ENCODE peak calls at places on chromosomes 6 and 20, in four cellular contexts. Z, H, X and Y are unnamed samples.
A peak's percentile ranks its signal among the peaks of the same experiment; 100 is the strongest.

GRCh38 chr6:53428886-53429285 is 80.1 kb upstream of the ELOVL5 start:
- DNase-seq in Z (no peak), H (no peak), X (no peak), Y (no peak)

GRCh38 chr20:46312075-46312944 is 4.0 kb upstream of the CDH22 start:
- DNase-seq in Z (peak; percentile 25), H (no peak), X (no peak), Y (no peak)

GRCh38 chr6:142693446-142693845 is 251.5 kb downstream of the HIVEP2 start:
- DNase-seq in Z (no peak), H (no peak), X (no peak), Y (no peak)

GRCh38 chr20:50758992-50759391 is 27.6 kb downstream of the PARD6B start:
- DNase-seq in Z (no peak), H (no peak), X (no peak), Y (no peak)

GRCh38 chr20:8454137-8454712 is 322.2 kb downstream of the PLCB1 start:
- DNase-seq in Z (peak; percentile 10), H (no peak), X (no peak), Y (no peak)

GRCh38 chr6:32116674-32117073 is 7.5 kb upstream of the TNXB start:
- DNase-seq in Z (no peak), H (no peak), X (no peak), Y (no peak)

GRCh38 chr6:35139924-35140524 is 1.1 kb downstream of the TCP11 start:
- DNase-seq in Z (peak; percentile 78), H (peak; percentile 41), X (peak; percentile 47), Y (no peak)

GRCh38 chr6:51339108-51339507 is 520.4 kb downstream of the TFAP2B start:
- DNase-seq in Z (no peak), H (no peak), X (no peak), Y (no peak)

GRCh38 chr20:5078399-5078958 is 41.3 kb downstream of the PCNA start:
- DNase-seq in Z (no peak), H (peak; percentile 69), X (peak; percentile 61), Y (no peak)

GRCh38 chr20:42204261-42204660 is 586.1 kb upstream of the CHD6 start:
- DNase-seq in Z (peak; percentile 39), H (no peak), X (no peak), Y (peak; percentile 12)

GRCh38 chr6:157148391-157149323 is 174.7 kb downstream of the TMEM242 start:
- DNase-seq in Z (no peak), H (no peak), X (peak; percentile 80), Y (no peak)

GRCh38 chr6:71334768-71335167 is 46.2 kb downstream of the OGFRL1 start:
- DNase-seq in Z (peak; percentile 18), H (no peak), X (no peak), Y (no peak)

GRCh38 chr6:4189249-4189648 is 53.9 kb upstream of the ECI2 start:
- DNase-seq in Z (no peak), H (no peak), X (no peak), Y (no peak)

GRCh38 chr6:73169111-73169510 is 56.2 kb downstream of the KHDC1L start:
- DNase-seq in Z (no peak), H (no peak), X (no peak), Y (no peak)

GRCh38 chr6:52407467-52407866 is 12.7 kb upstream of the EFHC1 start:
- DNase-seq in Z (peak; percentile 49), H (no peak), X (no peak), Y (no peak)

DNA sequence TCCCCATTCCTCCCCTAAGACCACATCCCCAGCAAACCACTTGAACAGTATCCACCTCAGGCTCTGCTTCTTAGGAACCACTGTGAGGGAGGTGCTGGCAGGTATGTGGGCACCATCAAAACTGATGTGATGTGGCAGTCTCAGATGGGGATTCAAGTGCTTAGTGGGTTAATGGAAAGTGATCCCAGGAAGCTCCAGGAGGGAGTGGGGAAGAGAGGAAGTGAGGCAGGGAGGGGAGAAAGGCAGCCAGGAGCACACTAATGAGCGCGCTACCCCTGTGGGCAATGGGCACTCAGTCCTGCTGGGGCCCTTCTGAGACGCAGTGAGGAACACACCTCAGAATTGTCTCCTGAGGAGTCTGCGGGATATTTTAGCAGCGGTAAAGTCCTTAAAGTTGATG is 263.1 kb upstream of the MOCS1 start:
- DNase-seq in Z (no peak), H (no peak), X (no peak), Y (no peak)
- H3K4me3 ChIP-seq in Z (no peak overlapping the region), H (no peak overlapping the region), X (no peak overlapping the region), Y (no peak overlapping the region)

GRCh38 chr6:37513576-37513975 is 13.9 kb upstream of the CCDC167 start:
- DNase-seq in Z (no peak), H (no peak), X (no peak), Y (no peak)

GRCh38 chr6:37515712-37516075 is 16.0 kb upstream of the CCDC167 start:
- DNase-seq in Z (no peak), H (no peak), X (no peak), Y (no peak)

GRCh38 chr6:37514840-37515239 is 15.1 kb upstream of the CCDC167 start:
- DNase-seq in Z (no peak), H (no peak), X (no peak), Y (no peak)

GRCh38 chr6:37513155-37513554 is 13.5 kb upstream of the CCDC167 start:
- DNase-seq in Z (no peak), H (no peak), X (no peak), Y (no peak)

DNA sequence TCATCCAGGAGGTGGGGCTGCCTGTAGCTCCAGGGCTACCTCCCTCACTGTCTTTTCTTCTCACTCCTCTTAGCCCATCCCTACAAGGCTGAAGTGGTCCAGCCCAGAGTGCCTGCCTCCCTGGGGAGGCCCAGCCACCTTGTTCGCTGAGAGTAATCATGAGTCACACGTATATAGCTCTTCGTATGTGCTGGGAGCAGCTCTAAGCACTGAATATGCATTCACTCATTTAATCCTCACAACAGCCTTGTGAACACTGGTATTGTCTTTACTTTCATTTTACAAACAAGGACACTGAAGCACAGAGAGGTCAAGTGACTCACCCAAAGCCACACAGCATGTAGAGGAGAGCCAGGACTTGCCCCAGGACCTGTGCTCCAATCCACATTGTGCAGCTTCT is 14.7 kb upstream of the CCDC167 start:
- DNase-seq in Z (no peak), H (no peak), X (no peak), Y (no peak)
- H3K4me3 ChIP-seq in Z (no peak overlapping the region), H (no peak overlapping the region), X (no peak overlapping the region), Y (no peak overlapping the region)

GRCh38 chr20:19549896-19550295 is 208.2 kb upstream of the RIN2 start:
- DNase-seq in Z (no peak), H (no peak), X (no peak), Y (no peak)

GRCh38 chr20:19546648-19547047 is 211.4 kb upstream of the RIN2 start:
- DNase-seq in Z (no peak), H (no peak), X (no peak), Y (no peak)

GRCh38 chr20:19552896-19553180 is 205.2 kb upstream of the RIN2 start:
- DNase-seq in Z (no peak), H (no peak), X (no peak), Y (no peak)

GRCh38 chr20:19552144-19552895 is 205.7 kb upstream of the RIN2 start:
- DNase-seq in Z (peak; percentile 75), H (no peak), X (no peak), Y (no peak)
- H3K4me3 ChIP-seq in Z (no peak overlapping the region), H (no peak overlapping the region), X (no peak overlapping the region), Y (no peak overlapping the region)

DNA sequence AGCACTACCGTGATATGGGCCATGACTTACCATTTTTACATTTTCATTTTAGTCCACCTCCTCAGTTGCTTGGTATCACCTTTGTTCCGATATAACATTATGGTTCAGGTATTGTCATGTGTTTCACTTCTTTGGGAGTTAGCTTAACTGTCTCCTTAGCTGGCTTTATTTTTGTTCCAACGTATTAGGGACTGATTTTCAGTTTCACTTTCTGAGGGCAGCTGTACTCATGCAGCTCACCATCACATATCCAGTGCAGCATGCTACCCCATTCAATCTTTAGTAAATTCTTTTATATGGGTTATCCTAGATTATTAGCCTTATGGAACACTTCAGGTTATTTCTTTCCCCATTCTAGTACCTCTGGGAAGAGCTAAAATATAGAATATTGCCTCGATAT is 362.2 kb upstream of the IRAK1BP1 start:
- DNase-seq in Z (no peak), H (no peak), X (no peak), Y (no peak)
- H3K4me3 ChIP-seq in Z (no peak overlapping the region), H (no peak overlapping the region), X (no peak overlapping the region), Y (no peak overlapping the region)

GRCh38 chr6:25054469-25054868 is 118.7 kb upstream of the RIPOR2 start:
- DNase-seq in Z (no peak), H (no peak), X (no peak), Y (no peak)
- H3K4me3 ChIP-seq in Z (no peak overlapping the region), H (no peak overlapping the region), X (no peak overlapping the region), Y (no peak overlapping the region)

GRCh38 chr6:5778317-5778857 is 228.3 kb downstream of the NRN1 start:
- DNase-seq in Z (no peak), H (no peak), X (no peak), Y (no peak)
- H3K4me3 ChIP-seq in Z (no peak overlapping the region), H (no peak overlapping the region), X (no peak overlapping the region), Y (no peak overlapping the region)

DNA sequence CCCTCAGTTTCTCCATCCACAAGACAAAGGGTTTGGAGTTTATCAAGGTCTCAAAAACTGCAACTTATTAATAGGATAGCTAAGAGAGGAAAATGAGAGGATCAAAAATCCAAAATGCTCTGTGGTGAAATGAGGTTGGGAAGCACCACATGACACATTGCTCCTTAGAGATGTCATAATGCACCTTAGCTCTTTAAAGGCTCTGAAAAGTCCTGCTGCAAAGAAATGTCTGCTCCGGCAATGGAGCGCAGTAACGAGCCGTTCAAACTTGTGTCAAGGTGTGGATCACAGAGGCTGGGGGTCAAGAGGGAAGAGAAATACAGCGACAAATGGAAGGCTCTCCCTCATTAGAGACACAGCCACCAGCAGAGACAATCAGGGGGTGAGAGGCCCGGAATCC is 53.1 kb downstream of the BMP7 start:
- DNase-seq in Z (no peak), H (no peak), X (no peak), Y (peak; percentile 11)
- H3K4me3 ChIP-seq in Z (no peak overlapping the region), H (no peak overlapping the region), X (no peak overlapping the region), Y (no peak overlapping the region)

GRCh38 chr6:150686566-150686965 is 86.9 kb downstream of the PLEKHG1 start:
- DNase-seq in Z (no peak), H (no peak), X (no peak), Y (no peak)
- H3K4me3 ChIP-seq in Z (no peak overlapping the region), H (no peak overlapping the region), X (no peak overlapping the region), Y (no peak overlapping the region)